ENCODE peak calls at places on chromosomes 16 and 17, in four cellular contexts. Y is heart left ventricle, D is HAP-1, R is endothelial cell of umbilical vein. C is an unnamed sample.

GRCh38 chr16:2212362-2213324 is 2.0 kb upstream of the BRICD5 start:
- DNase-seq in Y (peak; percentile 70), D (no peak), R (no peak), C (no peak)

GRCh38 chr17:16986391-16986790 is 14.5 kb upstream of the TNFRSF13B start:
- DNase-seq in Y (no peak), D (no peak), R (no peak), C (no peak)

GRCh38 chr17:31608659-31609254 is 217.3 kb downstream of the RAB11FIP4 start:
- DNase-seq in Y (no peak), D (no peak), R (no peak), C (no peak)

GRCh38 chr16:10601444-10602401 is 21.3 kb upstream of the EMP2 start:
- DNase-seq in Y (no peak), D (no peak), R (no peak), C (peak; percentile 70)

GRCh38 chr16:89373355-89374110 is 116.8 kb downstream of the ANKRD11 start:
- DNase-seq in Y (no peak), D (no peak), R (peak; percentile 43), C (peak; percentile 32)

GRCh38 chr17:61144876-61145564 is 254.6 kb upstream of the TBX2 start:
- DNase-seq in Y (no peak), D (no peak), R (peak; percentile 15), C (no peak)

GRCh38 chr17:68431661-68432071 is 25.6 kb downstream of the WIPI1 start:
- DNase-seq in Y (no peak), D (no peak), R (peak; percentile 27), C (no peak)

GRCh38 chr17:74260525-74260850 is 13.5 kb upstream of the DNAI2 start:
- DNase-seq in Y (no peak), D (no peak), R (no peak), C (no peak)

DNA sequence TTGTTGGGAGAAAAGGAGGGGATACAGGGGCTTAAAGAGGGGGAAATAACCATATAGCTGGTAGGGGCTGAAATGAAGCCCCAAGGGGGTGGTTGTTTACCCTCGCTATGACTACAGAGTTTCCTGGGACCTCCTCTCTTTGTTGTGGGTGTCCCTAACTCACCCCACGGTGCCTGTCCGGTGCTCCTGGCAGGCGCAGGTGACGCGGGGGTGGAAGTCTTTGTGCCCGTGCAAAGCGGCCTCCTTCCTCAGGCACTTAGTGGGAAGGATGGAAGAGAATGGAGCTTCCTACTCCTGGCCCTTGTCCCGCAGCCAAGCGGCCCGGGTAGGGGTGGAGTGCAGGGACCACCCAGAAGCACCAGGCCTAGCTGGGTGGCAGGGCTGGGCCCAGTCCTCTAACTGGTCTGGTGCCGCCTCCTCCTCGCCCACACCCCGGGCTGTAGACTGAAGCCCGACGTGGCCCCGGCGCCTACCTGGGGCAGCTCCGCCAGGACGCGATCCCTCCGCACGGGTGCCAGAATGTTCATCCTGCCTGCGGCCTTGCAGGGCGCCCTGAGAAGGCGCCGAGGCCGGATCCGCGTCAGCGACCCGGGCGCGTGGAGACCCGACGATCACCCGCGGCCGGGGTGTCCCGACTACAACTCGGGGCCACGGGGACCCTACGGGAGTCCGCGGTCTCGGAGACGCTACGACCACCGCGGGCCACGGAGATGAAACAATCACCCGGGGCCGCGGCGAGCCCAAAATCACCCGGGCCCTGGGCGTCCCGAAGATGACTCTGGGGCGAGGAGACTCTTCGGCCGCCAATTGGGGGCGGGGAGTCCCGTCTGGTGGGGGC is 709 bp downstream of the RAB34 start:
- DNase-seq in Y (no peak), D (no peak), R (peak; percentile 30), C (no peak)
- H3K4me1 ChIP-seq in Y (peaks cover 49% of the 10 kb centered on the region), D (peaks cover 20% of the 10 kb centered on the region), R (peaks cover 28% of the 10 kb centered on the region), C (peaks cover 13% of the 10 kb centered on the region)

GRCh38 chr17:5019475-5019956 is 15.7 kb downstream of the SLC52A1 start:
- DNase-seq in Y (no peak), D (no peak), R (no peak), C (no peak)
- H3K36me3 ChIP-seq in Y (peaks cover 96% of the 10 kb centered on the region), D (peaks cover 79% of the 10 kb centered on the region), R (peaks cover 10% of the 10 kb centered on the region), C (no peaks in the 10 kb centered on the region)

DNA sequence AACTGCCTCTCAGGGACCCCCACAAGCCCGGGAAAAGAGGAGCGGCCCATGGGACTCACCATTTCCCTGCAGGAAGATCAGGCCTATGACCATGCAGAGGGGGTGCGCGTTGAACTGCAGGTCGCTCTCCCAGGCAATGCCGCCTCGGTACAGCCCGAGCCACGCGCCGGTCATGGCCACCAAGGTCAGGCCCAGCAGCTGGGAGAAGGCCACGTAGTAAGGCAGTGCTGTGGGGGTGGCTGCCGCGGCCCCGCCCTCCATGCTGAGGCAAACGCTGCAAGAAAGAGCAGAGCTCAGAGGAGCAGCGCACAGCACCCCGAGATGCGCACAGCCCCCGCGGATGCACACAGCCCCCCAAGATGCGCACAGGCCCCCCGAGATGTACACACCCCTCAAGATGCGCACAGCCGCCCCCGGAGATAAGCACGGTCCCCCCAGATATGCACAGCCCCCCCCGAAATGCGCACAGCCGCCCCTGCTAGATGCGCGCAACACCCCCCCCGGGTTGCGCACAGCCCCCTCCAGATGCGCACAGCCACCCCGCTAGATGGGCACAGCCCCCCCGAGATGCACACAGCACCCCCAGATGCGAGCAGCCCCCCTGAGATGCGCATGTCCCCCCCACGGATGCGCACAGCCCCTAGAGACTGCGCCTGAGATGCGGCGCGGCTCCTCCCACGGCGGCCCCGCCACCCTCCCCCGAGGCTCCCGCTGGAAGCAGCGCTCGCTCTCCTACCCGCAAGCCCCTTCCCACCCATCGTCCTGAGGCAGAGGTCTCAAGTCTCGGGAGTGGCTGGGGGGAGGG is 8.6 kb downstream of the CYB561 start:
- DNase-seq in Y (no peak), D (no peak), R (no peak), C (no peak)
- H3K4me1 ChIP-seq in Y (peaks cover 69% of the 10 kb centered on the region), D (no peaks in the 10 kb centered on the region), R (peaks cover 27% of the 10 kb centered on the region), C (peaks cover 7% of the 10 kb centered on the region)

DNA sequence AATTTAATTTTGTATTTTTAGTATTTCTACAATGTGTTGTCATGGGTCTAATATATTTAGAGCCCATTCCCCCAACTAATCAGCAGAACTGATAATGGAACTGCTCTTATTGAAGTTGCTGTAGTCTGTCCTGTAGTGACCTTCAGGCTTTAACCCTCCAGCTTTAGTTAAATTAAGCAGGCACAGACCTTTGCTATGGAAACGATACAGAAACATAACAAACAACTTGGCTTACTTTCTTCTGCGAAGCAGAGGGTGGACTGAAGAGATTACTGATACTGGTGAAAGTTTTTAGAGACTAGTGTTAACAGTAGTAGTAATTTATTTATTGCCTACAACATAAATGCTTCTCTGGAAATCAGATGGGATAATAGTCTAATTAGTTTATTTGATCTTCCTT is 61.4 kb downstream of the NFATC3 start:
- DNase-seq in Y (no peak), D (peak; percentile 12), R (peak; percentile 53), C (no peak)
- H3K36me3 ChIP-seq in Y (no peaks in the 10 kb centered on the region), D (no peaks in the 10 kb centered on the region), R (no peaks in the 10 kb centered on the region), C (no peaks in the 10 kb centered on the region)

DNA sequence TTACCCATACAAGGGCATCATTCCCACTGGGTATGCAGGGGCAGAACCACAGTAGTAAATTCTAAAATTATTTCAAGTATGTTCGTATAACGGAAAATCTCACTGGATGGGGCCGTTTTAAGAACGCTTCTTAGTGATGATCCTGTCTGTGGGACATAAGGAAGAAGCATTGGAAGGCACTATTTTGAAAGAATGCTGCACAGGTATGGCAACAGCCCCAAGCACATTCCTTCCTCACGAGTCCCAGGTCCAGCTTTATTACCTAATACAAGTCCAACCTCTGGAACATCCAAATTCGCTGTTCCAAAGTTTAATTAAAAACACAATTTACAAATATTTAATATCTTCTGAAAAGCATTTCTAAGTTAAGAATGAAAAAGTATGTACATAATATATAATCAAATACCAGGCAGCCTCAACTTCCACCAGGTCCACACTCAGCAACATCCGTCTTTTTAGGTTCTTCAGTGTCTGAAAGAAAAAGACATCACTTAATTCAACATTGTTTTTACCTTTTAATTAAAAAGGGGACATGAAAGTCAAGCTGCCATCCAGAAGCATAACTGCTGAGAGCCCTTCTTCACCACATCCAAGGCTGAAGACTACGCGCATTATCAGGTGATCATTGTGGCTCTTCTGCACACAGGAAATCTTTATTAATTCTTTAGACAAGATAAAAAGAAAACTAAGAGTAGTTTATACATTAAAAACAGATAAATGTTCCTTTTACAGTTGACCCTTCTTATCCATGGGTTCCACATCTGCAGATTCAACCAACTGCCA is 49.8 kb downstream of the BRD7 start:
- DNase-seq in Y (no peak), D (no peak), R (no peak), C (peak; percentile 46)
- H3K4me1 ChIP-seq in Y (peaks cover 3% of the 10 kb centered on the region), D (peaks cover 3% of the 10 kb centered on the region), R (peaks cover 11% of the 10 kb centered on the region), C (peaks cover 22% of the 10 kb centered on the region)